ENCODE peak calls at places on chromosomes 2 and 18, in nine cellular contexts. U, N, E, I, L, J, V, D and O are unnamed samples.

GRCh38 chr2:241034490-241035141 is 36.2 kb downstream of the SNED1 start:
- DNase-seq in I (no peak), U (no peak), N (no peak), L (no peak), V (no peak), E (no peak), J (no peak), D (no peak), O (no peak)

GRCh38 chr2:230814616-230815015 is 50.1 kb upstream of the ITM2C start:
- DNase-seq in N (no peak), U (peak), L (no peak), I (peak), E (peak), D (peak), J (no peak), V (no peak), O (peak)

GRCh38 chr18:45169610-45170009 is 445.7 kb upstream of the SLC14A2 start:
- DNase-seq in N (no peak), I (peak), V (no peak), D (peak), J (peak), E (peak), U (peak), L (no peak), O (peak)

GRCh38 chr2:47504174-47504810 is 101.3 kb downstream of the MSH2 start:
- DNase-seq in E (no peak), V (no peak), N (no peak), D (no peak), I (no peak), L (no peak), U (no peak), J (no peak), O (no peak)

GRCh38 chr2:198950813-198951212 is 506.9 kb downstream of the SATB2 start:
- DNase-seq in N (no peak), L (no peak), J (no peak), I (no peak), V (no peak), E (no peak), U (no peak), D (no peak), O (no peak)

GRCh38 chr18:47531759-47532158 is 280.3 kb upstream of the SKOR2 start:
- DNase-seq in I (no peak), V (no peak), L (no peak), J (no peak), E (no peak), U (no peak), D (no peak), N (no peak), O (no peak)

GRCh38 chr2:52396836-52397235 is 1364.9 kb upstream of the NRXN1 start:
- DNase-seq in J (no peak), V (no peak), D (no peak), L (no peak), U (no peak), N (no peak), E (no peak), I (no peak), O (no peak)

GRCh38 chr18:3305354-3305762 is 43.4 kb downstream of the MYL12B start:
- DNase-seq in L (no peak), I (peak), V (no peak), N (peak), U (peak), J (peak), E (peak), D (peak), O (peak)

GRCh38 chr18:44887227-44887631 is 206.5 kb downstream of the SETBP1 start:
- DNase-seq in U (peak), D (peak), V (peak), J (no peak), L (peak), I (peak), N (peak), E (peak), O (peak)

GRCh38 chr18:8803063-8803795 is 97.9 kb downstream of the MTCL1 start:
- DNase-seq in N (no peak), U (no peak), I (no peak), L (no peak), J (no peak), D (no peak), E (no peak), V (no peak), O (no peak)

GRCh38 chr18:51330148-51330547 is 132.7 kb upstream of the MEX3C start:
- DNase-seq in I (no peak), V (no peak), L (no peak), J (no peak), N (no peak), U (no peak), E (no peak), D (no peak), O (peak)

GRCh38 chr2:69138247-69138754 is 125.3 kb downstream of the ANTXR1 start:
- DNase-seq in L (no peak), J (no peak), U (peak), N (no peak), E (peak), I (peak), D (peak), V (no peak), O (peak)

GRCh38 chr2:232348936-232349335 is 29.6 kb upstream of the ALPP start:
- DNase-seq in I (no peak), U (no peak), N (no peak), D (no peak), V (no peak), J (no peak), E (no peak), L (no peak), O (peak)

GRCh38 chr2:68248806-68249205 is 3.5 kb downstream of the PPP3R1 start:
- DNase-seq in J (no peak), E (no peak), V (no peak), L (no peak), U (no peak), I (no peak), D (no peak), N (no peak), O (no peak)

GRCh38 chr18:477565-477964 is 22.9 kb downstream of the COLEC12 start:
- DNase-seq in I (no peak), U (no peak), N (no peak), V (no peak), D (no peak), J (no peak), L (no peak), E (no peak), O (no peak)

GRCh38 chr2:101793277-101793969 is 95.9 kb downstream of the MAP4K4 start:
- DNase-seq in U (no peak), N (no peak), I (no peak), E (peak), D (no peak), L (no peak), V (no peak), J (no peak), O (no peak)